ENCODE peak calls at places on chromosomes 1 and 21, in seven cellular contexts. Y, V, P, J, E, R and O are unnamed samples.

GRCh38 chr1:8396912-8397406 is 79.0 kb downstream of the SLC45A1 start:
- DNase-seq in R (no peak), E (no peak), V (peak; percentile 89), P (no peak), J (peak; percentile 99), Y (peak; percentile 99), O (peak; percentile 68)

GRCh38 chr1:158016651-158017335 is 23.3 kb downstream of the KIRREL1 start:
- DNase-seq in Y (no peak), V (peak; percentile 74), E (no peak), P (no peak), R (no peak), J (no peak), O (no peak)

GRCh38 chr1:160544647-160545046 is 21.6 kb upstream of the SLAMF6 start:
- DNase-seq in J (peak; percentile 22), E (no peak), V (peak; percentile 56), P (no peak), Y (peak; percentile 10), R (no peak), O (no peak)

GRCh38 chr1:212960932-212961331 is 10.6 kb downstream of the VASH2 start:
- DNase-seq in V (no peak), J (no peak), E (no peak), R (no peak), P (no peak), Y (no peak), O (no peak)

GRCh38 chr1:19533626-19534025 is 48.3 kb upstream of the CAPZB start:
- DNase-seq in Y (no peak), P (no peak), V (no peak), E (no peak), R (no peak), J (no peak), O (no peak)

GRCh38 chr21:15422761-15423160 is 307.0 kb upstream of the USP25 start:
- DNase-seq in V (no peak), R (no peak), P (no peak), E (no peak), Y (peak; percentile 2), J (no peak), O (no peak)

GRCh38 chr1:155979525-155980343 is 1.4 kb upstream of the ARHGEF2 start:
- DNase-seq in V (no peak), Y (no peak), J (no peak), E (no peak), P (no peak), R (no peak), O (peak; percentile 31)

GRCh38 chr1:92159593-92159992 is 58.1 kb upstream of the C1orf146 start:
- DNase-seq in E (no peak), V (no peak), Y (no peak), P (no peak), R (no peak), J (no peak), O (no peak)

GRCh38 chr1:15418811-15419515 is 9.3 kb downstream of the EFHD2 start:
- DNase-seq in Y (no peak), V (no peak), R (no peak), E (no peak), P (no peak), J (no peak), O (no peak)

GRCh38 chr21:41426656-41427311 is 745 bp downstream of the MX1 start:
- DNase-seq in R (peak; percentile 45), V (no peak), E (peak; percentile 33), P (no peak), Y (no peak), J (no peak), O (no peak)

GRCh38 chr21:25186278-25186677 is 421.0 kb downstream of the MRPL39 start:
- DNase-seq in P (no peak), E (no peak), Y (no peak), V (no peak), J (no peak), R (no peak), O (no peak)

GRCh38 chr1:27299385-27300252 is 22.3 kb upstream of the TMEM222 start:
- DNase-seq in E (peak; percentile 79), V (peak; percentile 99), R (no peak), Y (peak; percentile 100), J (peak; percentile 99), P (peak; percentile 56), O (peak; percentile 45)

GRCh38 chr1:8015809-8016165 is 10.3 kb downstream of the ERRFI1 start:
- DNase-seq in Y (no peak), V (no peak), P (no peak), J (peak; percentile 53), E (no peak), R (no peak), O (no peak)

GRCh38 chr1:163361123-163361934 is 39.6 kb downstream of the NUF2 start:
- DNase-seq in P (peak; percentile 6), E (peak; percentile 28), Y (no peak), R (no peak), V (peak; percentile 46), J (peak; percentile 6), O (peak; percentile 45)

GRCh38 chr1:45205910-45206721 is at the start of gene ZSWIM5:
- DNase-seq in P (peak; percentile 69), Y (peak; percentile 42), R (peak; percentile 83), J (peak; percentile 50), V (peak; percentile 72), E (peak; percentile 61), O (peak; percentile 77)

GRCh38 chr1:203519053-203519770 is 25.3 kb downstream of the OPTC start:
- DNase-seq in V (peak; percentile 96), R (no peak), Y (no peak), E (peak; percentile 94), P (no peak), J (no peak), O (peak; percentile 85)

GRCh38 chr1:183578846-183579245 is 11.4 kb downstream of the NCF2 start:
- DNase-seq in J (no peak), P (no peak), Y (no peak), V (no peak), R (no peak), E (no peak), O (no peak)

GRCh38 chr1:179094826-179095225 is 13.0 kb downstream of the TOR3A start:
- DNase-seq in R (no peak), E (no peak), P (no peak), Y (no peak), V (no peak), J (no peak), O (peak; percentile 16)

GRCh38 chr21:35850029-35850428 is 210.3 kb downstream of the SETD4 start:
- DNase-seq in J (peak; percentile 50), P (no peak), E (no peak), V (no peak), Y (peak; percentile 82), R (no peak), O (peak; percentile 33)

GRCh38 chr1:6140413-6140812 is 39.7 kb downstream of the CHD5 start:
- DNase-seq in E (no peak), R (no peak), Y (no peak), J (no peak), P (no peak), V (no peak), O (no peak)

GRCh38 chr1:201877877-201878339 is 10.8 kb upstream of the SHISA4 start:
- DNase-seq in R (peak; percentile 69), E (no peak), Y (peak; percentile 63), J (peak; percentile 67), V (peak; percentile 73), P (peak; percentile 35), O (peak; percentile 71)

DNA sequence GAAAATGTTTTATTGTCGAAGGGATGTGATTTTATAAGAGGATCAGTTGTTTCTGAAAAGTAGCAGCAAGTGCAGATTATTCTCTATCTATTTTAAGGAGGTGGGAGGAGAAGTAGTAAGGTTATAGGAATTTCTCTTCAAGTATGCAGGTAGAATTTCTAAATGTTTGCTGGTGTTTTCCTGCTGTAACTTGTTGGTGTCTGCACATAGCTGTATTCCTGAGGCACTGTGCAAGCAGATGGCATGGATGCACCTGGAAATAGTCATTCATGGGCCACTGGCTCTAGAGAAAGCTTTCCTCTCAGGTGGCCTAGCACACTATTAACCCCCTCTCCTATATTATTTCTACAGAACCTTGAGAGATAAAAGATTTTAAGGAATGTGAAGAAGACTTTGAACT is 30.3 kb upstream of the PODN start:
- DNase-seq in E (no peak), Y (no peak), R (no peak), J (no peak), V (no peak), P (no peak), O (peak; percentile 35)
- H3K4ac ChIP-seq in E (no peak overlapping the region), Y (no peak overlapping the region), R (no peak overlapping the region), J (no peak overlapping the region), V (no peak overlapping the region), P (no peak overlapping the region), O (no peak overlapping the region)

GRCh38 chr1:245921417-245921816 is 585.7 kb downstream of the SMYD3 start:
- DNase-seq in R (no peak), J (no peak), V (no peak), E (no peak), Y (no peak), P (no peak), O (no peak)

GRCh38 chr1:245923215-245923614 is 583.9 kb downstream of the SMYD3 start:
- DNase-seq in J (no peak), E (no peak), P (no peak), Y (no peak), R (no peak), V (peak; percentile 20), O (no peak)

GRCh38 chr1:245931450-245931849 is 575.6 kb downstream of the SMYD3 start:
- DNase-seq in V (no peak), E (no peak), P (no peak), J (no peak), Y (no peak), R (no peak), O (no peak)

GRCh38 chr1:245929224-245929623 is 577.9 kb downstream of the SMYD3 start:
- DNase-seq in P (no peak), R (no peak), E (no peak), V (no peak), J (no peak), Y (no peak), O (no peak)

DNA sequence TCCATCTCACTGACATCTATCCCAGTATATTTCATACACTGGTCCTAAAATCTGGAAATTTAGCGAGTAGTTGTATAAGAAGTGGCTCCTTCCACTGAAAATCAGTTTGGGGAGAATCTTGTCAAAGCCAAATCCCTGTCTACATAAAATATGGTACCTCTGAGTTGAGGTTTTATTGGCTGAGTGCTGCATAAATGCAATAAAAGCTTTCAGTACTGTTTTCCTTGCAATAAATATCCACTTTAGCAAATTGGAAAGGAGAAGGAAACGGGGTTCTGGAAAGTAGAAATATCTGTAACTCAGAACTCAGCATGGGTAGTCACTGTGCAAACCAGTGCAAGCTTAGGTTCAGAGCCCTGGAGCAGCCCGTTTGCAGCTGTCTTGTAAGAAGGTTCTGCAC is 580.2 kb downstream of the SMYD3 start:
- DNase-seq in Y (no peak), E (no peak), V (no peak), R (no peak), P (no peak), J (no peak), O (no peak)
- H2BK120ac ChIP-seq in Y (no peak overlapping the region), E (no peak overlapping the region), V (no peak overlapping the region), R (no peak overlapping the region), P (no peak overlapping the region), J (no peak overlapping the region), O (no peak overlapping the region)

GRCh38 chr1:21910528-21911204 is 26.4 kb downstream of the HSPG2 start:
- DNase-seq in J (no peak), E (no peak), V (no peak), Y (no peak), R (no peak), P (no peak), O (no peak)
- H3K4ac ChIP-seq in J (peak overlapping the region; percentile 70), E (no peak overlapping the region), V (no peak overlapping the region), Y (peak overlapping the region; percentile 71), R (peak overlapping the region; percentile 59), P (no peak overlapping the region), O (peak overlapping the region; percentile 68)

DNA sequence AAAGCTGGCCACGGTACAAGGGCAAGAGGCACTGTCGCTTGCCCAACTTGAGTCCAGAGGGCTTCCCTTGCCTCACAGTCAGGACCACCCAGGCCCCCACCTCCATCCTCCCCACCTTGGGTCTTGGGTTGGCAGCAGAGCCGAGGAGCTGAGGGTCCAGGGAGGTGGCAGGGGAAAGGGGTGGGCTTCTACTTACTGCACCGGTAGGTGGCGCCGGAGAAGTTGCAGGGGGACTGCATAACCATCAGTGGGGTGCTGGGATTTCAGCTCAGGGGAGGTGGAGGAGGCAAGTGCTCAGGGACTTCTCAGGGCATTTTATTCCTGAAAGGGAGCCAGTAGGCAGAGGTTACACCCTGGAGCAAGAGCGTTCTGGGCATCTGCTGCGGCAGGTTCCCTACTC is 44.0 kb downstream of the TRIM62 start:
- DNase-seq in J (peak; percentile 40), E (peak; percentile 87), P (peak; percentile 55), V (peak; percentile 79), R (peak; percentile 85), Y (peak; percentile 27), O (no peak)
- H2BK120ac ChIP-seq in J (no peak overlapping the region), E (no peak overlapping the region), P (no peak overlapping the region), V (no peak overlapping the region), R (no peak overlapping the region), Y (no peak overlapping the region), O (no peak overlapping the region)